ENCODE peak calls at places on chromosomes 6 and 20, in four cellular contexts. K is brain microvascular endothelial cell, C is MCF 10A, E is SJCRH30. M is an unnamed sample.

GRCh38 chr6:170049641-170050491 is 241.0 kb downstream of the DLL1 start:
- DNase-seq in K (no peak), C (peak), E (peak), M (no peak)

GRCh38 chr6:138593100-138593877 is 94.0 kb upstream of the NHSL1 start:
- DNase-seq in K (peak), C (peak), E (no peak), M (peak)

GRCh38 chr20:35166242-35166830 is 5.5 kb upstream of the PROCR start:
- DNase-seq in K (no peak), C (no peak), E (peak), M (peak)

GRCh38 chr20:4697189-4697873 is 24.4 kb upstream of the PRND start:
- DNase-seq in K (no peak), C (no peak), E (no peak), M (no peak)

GRCh38 chr6:10412165-10412947 is 2.5 kb downstream of the TFAP2A start:
- DNase-seq in K (peak), C (peak), E (peak), M (peak)

GRCh38 chr20:18837710-18838109 is 24.1 kb downstream of the SCP2D1 start:
- DNase-seq in K (no peak), C (no peak), E (no peak), M (no peak)

GRCh38 chr6:165274611-165275010 is 34.8 kb downstream of the C6orf118 start:
- DNase-seq in K (no peak), C (no peak), E (no peak), M (no peak)

GRCh38 chr6:156953478-156954146 is 176.4 kb downstream of the ARID1B start:
- DNase-seq in K (peak), C (peak), E (peak), M (peak)

GRCh38 chr20:10483691-10484090 is 48.6 kb downstream of the SLX4IP start:
- DNase-seq in K (no peak), C (no peak), E (no peak), M (no peak)

GRCh38 chr6:28880894-28881780 is 42.6 kb downstream of the TRIM27 start:
- DNase-seq in K (peak), C (peak), E (peak), M (peak)

GRCh38 chr6:143592335-143592734 is 80.8 kb upstream of the FUCA2 start:
- DNase-seq in K (no peak), C (peak), E (peak), M (no peak)

M was measured in fibroblast of lung.